ENCODE peak calls at places on chromosomes 3 and 15, in five cellular contexts. T is upper lobe of right lung, F is stomach, V is cardiac muscle cell, W is aorta. K is an unnamed sample. For H3K4me1, the result is how much of the 10 kb centered on the place peaks cover.

GRCh38 chr15:67180035-67180434 is 74.4 kb downstream of the AAGAB start:
- DNase-seq in T (no peak), F (no peak), V (no peak), W (no peak), K (no peak)

GRCh38 chr15:25803541-25803940 is 59.6 kb downstream of the ATP10A start:
- DNase-seq in T (peak), F (no peak), V (no peak), W (no peak), K (peak)

GRCh38 chr3:105933871-105934270 is 65.1 kb upstream of the CBLB start:
- DNase-seq in T (no peak), F (no peak), V (no peak), W (no peak), K (no peak)

GRCh38 chr15:79549196-79549595 is 117.1 kb downstream of the MINAR1 start:
- DNase-seq in T (no peak), F (no peak), V (no peak), W (no peak), K (no peak)

GRCh38 chr3:112776836-112777235 is 69.8 kb downstream of the CD200R1L start:
- DNase-seq in T (no peak), F (no peak), V (no peak), W (no peak), K (no peak)

GRCh38 chr3:105448338-105448982 is 81.8 kb downstream of the ALCAM start:
- DNase-seq in T (no peak), F (no peak), V (peak), W (no peak), K (no peak)

GRCh38 chr15:37819191-37819590 is 115.2 kb upstream of the TMCO5A start:
- DNase-seq in T (no peak), F (no peak), V (no peak), W (no peak), K (no peak)

GRCh38 chr15:74784426-74784825 is 2.5 kb downstream of the CSK start:
- DNase-seq in T (no peak), F (no peak), V (no peak), W (no peak), K (no peak)

GRCh38 chr3:19885468-19885867 is 48.5 kb downstream of the EFHB start:
- DNase-seq in T (no peak), F (no peak), V (peak), W (no peak), K (no peak)

GRCh38 chr3:194690501-194691372 is 5.1 kb downstream of the FAM43A start:
- DNase-seq in T (no peak), F (peak), V (no peak), W (no peak), K (no peak)

GRCh38 chr3:189602471-189602870 is 28.7 kb upstream of the TP63 start:
- DNase-seq in T (no peak), F (no peak), V (no peak), W (no peak), K (no peak)

DNA sequence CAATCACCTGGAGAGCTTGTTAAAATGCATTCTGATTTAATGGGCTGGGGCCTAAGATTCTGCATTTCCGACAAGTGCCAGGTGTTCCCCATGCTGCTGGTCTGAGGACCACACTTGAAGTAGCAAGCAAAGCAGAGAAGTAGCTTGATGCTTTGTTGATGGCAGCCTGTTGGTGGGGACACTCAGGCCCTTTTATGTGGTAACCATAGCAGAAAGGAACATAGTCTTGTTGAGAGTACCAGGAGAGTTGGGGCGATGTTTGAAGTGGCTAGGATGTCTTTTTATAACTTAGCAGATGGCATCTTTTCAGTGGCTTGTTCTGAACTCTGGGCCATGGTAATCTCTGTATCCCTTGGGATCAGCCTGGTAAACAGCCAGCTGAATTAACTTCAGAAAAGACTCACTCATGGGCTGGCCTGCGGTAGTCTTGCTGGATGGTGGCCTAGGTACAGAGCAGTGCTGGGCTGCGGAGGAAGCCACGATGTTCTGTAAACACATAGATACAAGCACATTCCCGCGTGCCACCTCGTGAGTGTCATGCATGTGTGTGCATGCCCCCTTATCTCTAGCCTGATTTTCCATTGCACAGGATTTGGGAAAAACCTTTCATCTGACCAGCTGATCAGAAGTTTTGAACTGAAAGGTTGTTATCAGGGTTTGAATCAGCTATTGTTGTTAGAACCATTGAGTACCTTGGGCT is 292.4 kb upstream of the LRRFIP2 start:
- DNase-seq in T (no peak), F (no peak), V (no peak), W (no peak), K (no peak)
- H3K4me1 ChIP-seq in T (under half), F (under half), V (under half), W (under half), K (under half)

GRCh38 chr15:72235298-72235697 is 4.3 kb upstream of the PKM start:
- DNase-seq in T (no peak), F (no peak), V (no peak), W (no peak), K (no peak)

GRCh38 chr15:72237286-72238224 is 6.6 kb upstream of the PKM start:
- DNase-seq in T (no peak), F (peak), V (no peak), W (peak), K (peak)

GRCh38 chr15:72233759-72234158 is 2.8 kb upstream of the PKM start:
- DNase-seq in T (no peak), F (no peak), V (no peak), W (no peak), K (no peak)

GRCh38 chr15:72238586-72238985 is 7.6 kb upstream of the PKM start:
- DNase-seq in T (no peak), F (no peak), V (no peak), W (no peak), K (no peak)

GRCh38 chr15:72236381-72237285 is 5.6 kb upstream of the PKM start:
- DNase-seq in T (no peak), F (no peak), V (no peak), W (no peak), K (no peak)
- H3K4me3 ChIP-seq in T (no peak), F (peak), V (no peak), W (no peak), K (no peak)

DNA sequence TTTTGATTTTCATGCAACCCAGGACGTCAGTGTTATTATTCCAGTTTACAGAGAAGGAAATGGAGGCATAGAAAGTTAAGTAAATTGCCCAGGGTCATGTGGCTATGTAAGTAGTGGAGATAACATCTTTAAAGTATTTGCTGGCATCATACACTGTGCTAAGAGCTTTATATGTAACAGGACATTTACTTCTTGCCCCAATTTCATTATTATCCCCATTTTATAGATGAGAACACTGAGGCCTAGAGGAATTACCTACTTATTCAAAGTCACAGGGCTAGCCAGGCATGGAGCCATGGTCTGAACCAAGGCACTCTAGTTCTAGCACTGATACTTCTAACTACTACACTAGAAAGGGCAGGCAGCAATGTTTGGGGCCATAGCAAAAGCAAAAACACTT is 107.3 kb upstream of the ANKRD28 start:
- DNase-seq in T (no peak), F (no peak), V (no peak), W (no peak), K (no peak)
- H3K4me1 ChIP-seq in T (under half), F (under half), V (under half), W (under half), K (under half)

DNA sequence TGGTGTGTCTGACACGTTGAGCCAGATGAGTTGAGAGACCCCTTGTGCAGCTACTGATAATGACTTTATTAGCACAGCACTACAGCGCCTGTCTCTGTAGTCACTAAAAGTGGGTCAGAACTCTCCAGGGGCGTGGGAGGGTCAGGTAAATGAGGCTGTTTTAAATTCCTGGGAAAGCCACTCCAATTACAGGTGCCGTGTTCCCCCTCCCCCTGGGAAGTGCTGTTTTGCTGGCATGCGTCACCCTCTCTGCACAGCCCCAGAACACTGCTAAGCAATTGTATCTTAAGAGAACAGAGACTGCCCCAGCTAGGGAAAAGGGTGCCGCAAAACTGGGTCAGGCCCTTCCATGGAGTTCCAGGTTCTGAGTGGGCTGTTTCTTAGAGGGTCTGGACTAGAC is 21.5 kb upstream of the CPNE9 start:
- DNase-seq in T (no peak), F (no peak), V (no peak), W (no peak), K (no peak)
- H3K4me3 ChIP-seq in T (no peak), F (no peak), V (no peak), W (no peak), K (no peak)

GRCh38 chr3:72391659-72392058 is 456.6 kb downstream of the SHQ1 start:
- DNase-seq in T (no peak), F (no peak), V (no peak), W (no peak), K (no peak)

GRCh38 chr3:72396899-72397298 is 451.3 kb downstream of the SHQ1 start:
- DNase-seq in T (no peak), F (no peak), V (no peak), W (no peak), K (no peak)

GRCh38 chr3:72395654-72396415 is 452.4 kb downstream of the SHQ1 start:
- DNase-seq in T (no peak), F (no peak), V (no peak), W (no peak), K (no peak)

GRCh38 chr3:72390841-72391240 is 457.4 kb downstream of the SHQ1 start:
- DNase-seq in T (no peak), F (no peak), V (no peak), W (no peak), K (no peak)

DNA sequence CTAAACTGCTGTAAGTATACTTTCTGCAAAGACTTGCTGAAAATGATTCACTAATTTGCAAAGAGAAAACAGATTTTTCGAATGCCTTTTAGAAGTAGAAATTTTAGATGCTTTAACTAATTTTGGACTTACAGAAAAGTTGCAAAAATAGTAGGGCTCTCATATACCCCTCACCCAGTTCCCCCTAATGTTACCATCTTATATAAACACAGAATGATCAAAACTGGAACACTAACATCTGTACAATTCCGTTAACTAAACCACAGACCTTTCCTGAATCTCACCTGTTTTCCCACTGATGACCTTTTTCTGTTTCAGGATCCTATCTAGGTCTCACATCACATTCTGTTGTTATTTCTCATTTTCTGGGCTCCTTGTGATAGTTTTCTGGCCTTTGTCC is 454.8 kb downstream of the SHQ1 start:
- DNase-seq in T (no peak), F (no peak), V (no peak), W (no peak), K (no peak)
- H3K4me1 ChIP-seq in T (under half), F (half or more), V (under half), W (under half), K (under half)